ENCODE peak calls at places on chromosomes 12 and 14, in six cellular contexts. One of them, this sample, is unnamed.

GRCh38 chr12:21527451-21528180 is 1.5 kb downstream of the SPX start:
- DNase-seq in H9: peak; percentile 84
- DNase-seq in neuronal stem cell: peak; percentile 51
- DNase-seq in mesenchymal stem cell: peak; percentile 62
- DNase-seq in mesendoderm: peak; percentile 76
- DNase-seq in trophoblast cell: peak; percentile 20
- DNase-seq in this sample: peak; percentile 18

GRCh38 chr12:40312982-40313576 is 88.3 kb downstream of the LRRK2 start:
- DNase-seq in H9: no peak
- DNase-seq in neuronal stem cell: no peak
- DNase-seq in mesenchymal stem cell: peak; percentile 23
- DNase-seq in mesendoderm: no peak
- DNase-seq in trophoblast cell: no peak
- DNase-seq in this sample: peak; percentile 31

GRCh38 chr12:70553391-70553859 is 83.8 kb downstream of the PTPRB start:
- DNase-seq in H9: no peak
- DNase-seq in neuronal stem cell: no peak
- DNase-seq in mesenchymal stem cell: no peak
- DNase-seq in mesendoderm: peak; percentile 69
- DNase-seq in trophoblast cell: no peak
- DNase-seq in this sample: no peak

GRCh38 chr12:3164454-3165310 is 87.5 kb downstream of the TSPAN9 start:
- DNase-seq in H9: no peak
- DNase-seq in neuronal stem cell: no peak
- DNase-seq in mesenchymal stem cell: peak; percentile 50
- DNase-seq in mesendoderm: no peak
- DNase-seq in trophoblast cell: no peak
- DNase-seq in this sample: peak; percentile 43

GRCh38 chr14:94867931-94868597 is 98.2 kb upstream of the GSC start:
- DNase-seq in H9: no peak
- DNase-seq in neuronal stem cell: no peak
- DNase-seq in mesenchymal stem cell: no peak
- DNase-seq in mesendoderm: peak; percentile 53
- DNase-seq in trophoblast cell: no peak
- DNase-seq in this sample: no peak

GRCh38 chr12:103495158-103495782 is 498 bp downstream of the C12orf42 start:
- DNase-seq in H9: peak; percentile 89
- DNase-seq in neuronal stem cell: peak; percentile 82
- DNase-seq in mesenchymal stem cell: no peak
- DNase-seq in mesendoderm: peak; percentile 75
- DNase-seq in trophoblast cell: no peak
- DNase-seq in this sample: no peak

GRCh38 chr14:21894003-21894897 is 220.6 kb upstream of the OR4E1 start:
- DNase-seq in H9: peak; percentile 59
- DNase-seq in neuronal stem cell: no peak
- DNase-seq in mesenchymal stem cell: no peak
- DNase-seq in mesendoderm: peak; percentile 44
- DNase-seq in trophoblast cell: no peak
- DNase-seq in this sample: no peak

GRCh38 chr12:12714276-12715001 is 2.7 kb upstream of the CDKN1B start:
- DNase-seq in H9: peak; percentile 59
- DNase-seq in neuronal stem cell: no peak
- DNase-seq in mesenchymal stem cell: peak; percentile 57
- DNase-seq in mesendoderm: peak; percentile 47
- DNase-seq in trophoblast cell: no peak
- DNase-seq in this sample: peak; percentile 45

GRCh38 chr12:95838125-95838524 is 20.6 kb upstream of the SNRPF start:
- DNase-seq in H9: no peak
- DNase-seq in neuronal stem cell: no peak
- DNase-seq in mesenchymal stem cell: no peak
- DNase-seq in mesendoderm: no peak
- DNase-seq in trophoblast cell: no peak
- DNase-seq in this sample: peak; percentile 72

GRCh38 chr12:109258201-109258600 is 50.9 kb downstream of the FOXN4 start:
- DNase-seq in H9: no peak
- DNase-seq in neuronal stem cell: no peak
- DNase-seq in mesenchymal stem cell: no peak
- DNase-seq in mesendoderm: no peak
- DNase-seq in trophoblast cell: no peak
- DNase-seq in this sample: no peak

GRCh38 chr14:100022772-100023451 is 42.3 kb upstream of the EVL start:
- DNase-seq in H9: no peak
- DNase-seq in neuronal stem cell: no peak
- DNase-seq in mesenchymal stem cell: peak; percentile 82
- DNase-seq in mesendoderm: no peak
- DNase-seq in trophoblast cell: peak; percentile 38
- DNase-seq in this sample: peak; percentile 59

GRCh38 chr14:22598896-22599244 is 770 bp downstream of the ABHD4 start:
- DNase-seq in H9: no peak
- DNase-seq in neuronal stem cell: no peak
- DNase-seq in mesenchymal stem cell: peak; percentile 78
- DNase-seq in mesendoderm: peak; percentile 81
- DNase-seq in trophoblast cell: peak; percentile 48
- DNase-seq in this sample: peak; percentile 71

GRCh38 chr12:10241781-10242180 is 29.1 kb downstream of the GABARAPL1 start:
- DNase-seq in H9: no peak
- DNase-seq in neuronal stem cell: no peak
- DNase-seq in mesenchymal stem cell: peak; percentile 56
- DNase-seq in mesendoderm: no peak
- DNase-seq in trophoblast cell: no peak
- DNase-seq in this sample: no peak

GRCh38 chr14:100281286-100282082 is 24.8 kb downstream of the SLC25A29 start:
- DNase-seq in H9: peak; percentile 65
- DNase-seq in neuronal stem cell: no peak
- DNase-seq in mesenchymal stem cell: no peak
- DNase-seq in mesendoderm: no peak
- DNase-seq in trophoblast cell: no peak
- DNase-seq in this sample: no peak

GRCh38 chr14:61461808-61462275 is 140.5 kb downstream of the PRKCH start:
- DNase-seq in H9: no peak
- DNase-seq in neuronal stem cell: peak; percentile 65
- DNase-seq in mesenchymal stem cell: peak; percentile 80
- DNase-seq in mesendoderm: peak; percentile 71
- DNase-seq in trophoblast cell: peak; percentile 54
- DNase-seq in this sample: peak; percentile 77

GRCh38 chr12:49903700-49904423 is at the start of gene FAIM2:
- DNase-seq in H9: peak; percentile 62
- DNase-seq in neuronal stem cell: no peak
- DNase-seq in mesenchymal stem cell: peak; percentile 44
- DNase-seq in mesendoderm: no peak
- DNase-seq in trophoblast cell: no peak
- DNase-seq in this sample: peak; percentile 82

DNA sequence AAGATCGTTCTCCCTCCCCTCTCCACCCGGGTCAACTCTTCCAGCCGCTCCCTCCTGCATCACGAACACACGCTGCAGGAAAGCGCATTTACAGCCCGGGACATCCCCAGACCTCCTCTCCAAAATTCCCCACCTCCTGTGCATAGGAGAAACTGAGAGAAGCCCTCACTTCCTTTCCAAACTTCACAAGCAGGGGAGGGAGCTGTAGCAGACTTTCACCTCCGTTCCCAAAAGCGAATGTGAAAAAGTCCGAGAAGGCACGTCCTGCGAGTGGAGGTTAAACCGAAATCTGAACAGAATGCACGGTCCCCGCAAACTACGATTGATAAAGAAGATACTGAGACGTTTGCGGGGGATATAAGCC is 467 bp downstream of the BCAT1 start:
- DNase-seq in H9: peak; percentile 59
- DNase-seq in neuronal stem cell: peak; percentile 26
- DNase-seq in mesenchymal stem cell: peak; percentile 51
- DNase-seq in mesendoderm: peak; percentile 83
- DNase-seq in trophoblast cell: no peak
- DNase-seq in this sample: peak; percentile 54
- H3K18ac ChIP-seq in H9: peak overlapping the region; percentile 98
- H3K18ac ChIP-seq in neuronal stem cell: peak overlapping the region; percentile 94
- H3K18ac ChIP-seq in mesenchymal stem cell: peak overlapping the region; percentile 55
- H3K18ac ChIP-seq in mesendoderm: peak overlapping the region; percentile 21
- H3K18ac ChIP-seq in trophoblast cell: peak overlapping the region; percentile 79
- H3K18ac ChIP-seq in this sample: peak overlapping the region; percentile 90

DNA sequence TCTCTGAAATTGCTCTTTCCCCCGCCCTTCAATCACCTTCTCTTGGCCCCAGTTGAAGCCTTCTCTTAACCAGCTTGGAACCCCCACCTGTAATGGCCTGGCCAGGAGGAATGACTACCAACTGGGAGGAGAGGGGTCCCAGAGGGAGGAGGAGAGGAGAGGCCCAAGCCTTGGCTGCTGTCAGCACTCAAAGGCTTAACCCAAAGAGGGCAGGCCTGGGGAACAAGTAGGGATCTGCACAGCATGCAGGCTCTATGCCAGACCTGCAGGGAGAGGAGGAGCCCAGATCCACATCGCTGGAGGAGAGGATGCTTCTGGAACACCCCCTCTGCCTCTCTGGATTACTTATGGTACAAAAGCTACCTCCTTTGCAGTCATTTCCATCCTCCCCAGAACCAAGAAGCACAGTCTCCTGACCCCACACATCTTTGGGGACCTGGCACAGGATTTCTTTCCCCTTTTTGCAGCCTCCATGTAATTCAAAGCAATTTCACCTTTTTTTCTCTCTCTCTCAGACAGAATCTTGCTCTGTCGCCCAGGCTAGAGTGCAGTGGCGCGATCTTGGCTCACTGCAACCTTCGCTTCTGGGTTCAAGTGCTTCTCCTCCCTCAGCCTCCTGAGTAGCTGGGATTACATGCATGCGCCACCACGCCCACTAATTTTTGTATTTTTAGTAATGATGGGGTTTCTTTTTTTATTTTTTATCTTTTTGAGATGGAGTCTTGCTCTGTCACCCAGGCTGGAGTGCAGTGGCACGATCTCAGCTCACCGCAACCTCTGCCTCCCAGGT is 6.2 kb downstream of the RARG start:
- DNase-seq in H9: peak; percentile 55
- DNase-seq in neuronal stem cell: no peak
- DNase-seq in mesenchymal stem cell: no peak
- DNase-seq in mesendoderm: peak; percentile 54
- DNase-seq in trophoblast cell: no peak
- DNase-seq in this sample: no peak
- H3K18ac ChIP-seq in H9: no peak overlapping the region
- H3K18ac ChIP-seq in neuronal stem cell: no peak overlapping the region
- H3K18ac ChIP-seq in mesenchymal stem cell: no peak overlapping the region
- H3K18ac ChIP-seq in mesendoderm: no peak overlapping the region
- H3K18ac ChIP-seq in trophoblast cell: no peak overlapping the region
- H3K18ac ChIP-seq in this sample: no peak overlapping the region

GRCh38 chr14:104666981-104667380 is 22.4 kb upstream of the INF2 start:
- DNase-seq in H9: no peak
- DNase-seq in neuronal stem cell: no peak
- DNase-seq in mesenchymal stem cell: no peak
- DNase-seq in mesendoderm: no peak
- DNase-seq in trophoblast cell: no peak
- DNase-seq in this sample: no peak

GRCh38 chr14:104664107-104664506 is 25.3 kb upstream of the INF2 start:
- DNase-seq in H9: no peak
- DNase-seq in neuronal stem cell: no peak
- DNase-seq in mesenchymal stem cell: no peak
- DNase-seq in mesendoderm: no peak
- DNase-seq in trophoblast cell: no peak
- DNase-seq in this sample: no peak

GRCh38 chr14:104665663-104666522 is 23.5 kb upstream of the INF2 start:
- DNase-seq in H9: peak; percentile 59
- DNase-seq in neuronal stem cell: peak; percentile 87
- DNase-seq in mesenchymal stem cell: no peak
- DNase-seq in mesendoderm: peak; percentile 85
- DNase-seq in trophoblast cell: no peak
- DNase-seq in this sample: no peak

GRCh38 chr14:104664588-104664987 is 24.8 kb upstream of the INF2 start:
- DNase-seq in H9: no peak
- DNase-seq in neuronal stem cell: no peak
- DNase-seq in mesenchymal stem cell: no peak
- DNase-seq in mesendoderm: no peak
- DNase-seq in trophoblast cell: no peak
- DNase-seq in this sample: no peak

DNA sequence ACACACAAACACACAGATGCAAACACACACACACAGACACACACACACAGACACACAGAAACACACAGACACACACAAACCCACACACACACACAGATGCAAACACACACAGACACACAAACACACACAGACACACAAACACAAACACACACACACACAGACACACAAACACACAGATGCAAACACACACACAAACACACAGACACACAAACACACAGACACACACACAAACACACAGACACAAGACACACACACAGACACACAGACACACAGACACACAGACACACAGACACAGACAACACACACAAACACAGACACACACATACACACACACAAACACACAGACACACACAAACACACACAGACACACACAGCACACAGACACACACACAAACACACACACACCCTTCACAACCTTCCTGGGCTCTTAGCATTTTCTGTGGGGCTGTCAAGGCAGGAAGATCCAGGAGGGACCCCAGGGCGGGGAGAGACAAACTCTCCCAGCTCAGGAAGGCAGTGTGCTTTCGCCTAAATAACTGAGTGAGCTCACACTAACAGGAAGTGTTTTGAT is 24.2 kb upstream of the INF2 start:
- DNase-seq in H9: no peak
- DNase-seq in neuronal stem cell: no peak
- DNase-seq in mesenchymal stem cell: peak; percentile 47
- DNase-seq in mesendoderm: no peak
- DNase-seq in trophoblast cell: no peak
- DNase-seq in this sample: peak; percentile 33
- H3K18ac ChIP-seq in H9: peak overlapping the region; percentile 7
- H3K18ac ChIP-seq in neuronal stem cell: peak overlapping the region; percentile 99
- H3K18ac ChIP-seq in mesenchymal stem cell: peak overlapping the region; percentile 82
- H3K18ac ChIP-seq in mesendoderm: no peak overlapping the region
- H3K18ac ChIP-seq in trophoblast cell: no peak overlapping the region
- H3K18ac ChIP-seq in this sample: peak overlapping the region; percentile 69

GRCh38 chr12:132253698-132254480 is 75.5 kb downstream of the GALNT9 start:
- DNase-seq in H9: no peak
- DNase-seq in neuronal stem cell: no peak
- DNase-seq in mesenchymal stem cell: no peak
- DNase-seq in mesendoderm: no peak
- DNase-seq in trophoblast cell: no peak
- DNase-seq in this sample: no peak

GRCh38 chr12:132257955-132258490 is 71.4 kb downstream of the GALNT9 start:
- DNase-seq in H9: no peak
- DNase-seq in neuronal stem cell: no peak
- DNase-seq in mesenchymal stem cell: no peak
- DNase-seq in mesendoderm: no peak
- DNase-seq in trophoblast cell: no peak
- DNase-seq in this sample: no peak

GRCh38 chr12:132256646-132257045 is 72.7 kb downstream of the GALNT9 start:
- DNase-seq in H9: no peak
- DNase-seq in neuronal stem cell: no peak
- DNase-seq in mesenchymal stem cell: no peak
- DNase-seq in mesendoderm: no peak
- DNase-seq in trophoblast cell: no peak
- DNase-seq in this sample: no peak

GRCh38 chr12:132257206-132257954 is 72.0 kb downstream of the GALNT9 start:
- DNase-seq in H9: no peak
- DNase-seq in neuronal stem cell: no peak
- DNase-seq in mesenchymal stem cell: no peak
- DNase-seq in mesendoderm: no peak
- DNase-seq in trophoblast cell: no peak
- DNase-seq in this sample: no peak

DNA sequence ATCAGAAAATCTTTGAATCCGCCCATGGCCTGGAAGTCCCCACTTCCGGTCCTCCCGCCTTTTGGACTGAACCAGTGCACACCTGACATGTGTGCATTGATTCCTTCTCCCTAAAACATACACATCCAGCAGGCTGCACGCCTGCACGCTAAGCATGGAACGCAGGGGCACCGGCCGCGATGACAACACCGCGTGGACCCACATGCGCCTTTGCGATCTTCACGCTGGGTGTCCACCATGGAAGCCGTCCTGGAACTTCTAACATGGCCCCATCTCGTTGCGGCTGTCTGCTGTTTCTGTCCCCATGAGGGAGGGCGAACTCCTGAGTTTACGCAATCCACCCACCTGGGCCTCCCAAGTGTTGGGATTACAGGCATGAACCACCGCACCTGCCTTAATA is 73.7 kb downstream of the GALNT9 start:
- DNase-seq in H9: no peak
- DNase-seq in neuronal stem cell: no peak
- DNase-seq in mesenchymal stem cell: no peak
- DNase-seq in mesendoderm: no peak
- DNase-seq in trophoblast cell: no peak
- DNase-seq in this sample: no peak
- H3K18ac ChIP-seq in H9: no peak overlapping the region
- H3K18ac ChIP-seq in neuronal stem cell: peak overlapping the region; percentile 90
- H3K18ac ChIP-seq in mesenchymal stem cell: no peak overlapping the region
- H3K18ac ChIP-seq in mesendoderm: no peak overlapping the region
- H3K18ac ChIP-seq in trophoblast cell: no peak overlapping the region
- H3K18ac ChIP-seq in this sample: no peak overlapping the region

This sample was measured in IMR-90.